ENCODE peak calls at places on chromosomes 12 and 14, in five cellular contexts. D is hypothalamus, W is caudate nucleus, X is heart left ventricle, T is NCI-H524. G is an unnamed sample.

GRCh38 chr12:41497362-41497761 is 309.2 kb downstream of the PDZRN4 start:
- DNase-seq in D (no peak), W (no peak), X (no peak), T (no peak), G (no peak)

GRCh38 chr14:63972323-63972932 is 119.6 kb downstream of the SYNE2 start:
- DNase-seq in D (no peak), W (no peak), X (no peak), T (no peak), G (no peak)

GRCh38 chr14:101552786-101553231 is 8.5 kb upstream of the DIO3 start:
- DNase-seq in D (no peak), W (no peak), X (no peak), T (no peak), G (no peak)

GRCh38 chr14:68027276-68027675 is 207.7 kb downstream of the RAD51B start:
- DNase-seq in D (no peak), W (no peak), X (no peak), T (no peak), G (no peak)

GRCh38 chr14:48568688-48569087 is 893.3 kb upstream of the MDGA2 start:
- DNase-seq in D (no peak), W (no peak), X (no peak), T (no peak), G (no peak)

GRCh38 chr14:33509927-33510535 is 440.8 kb downstream of the EGLN3 start:
- DNase-seq in D (no peak), W (no peak), X (no peak), T (no peak), G (no peak)

GRCh38 chr12:26648584-26648983 is 184.4 kb downstream of the ITPR2 start:
- DNase-seq in D (no peak), W (no peak), X (no peak), T (no peak), G (no peak)

GRCh38 chr14:33916663-33917565 is 34.0 kb downstream of the EGLN3 start:
- DNase-seq in D (no peak), W (no peak), X (peak; percentile 42), T (no peak), G (no peak)

GRCh38 chr12:81255456-81255855 is 177.6 kb downstream of the ACSS3 start:
- DNase-seq in D (no peak), W (no peak), X (no peak), T (no peak), G (no peak)

GRCh38 chr12:57724936-57725740 is 13.4 kb downstream of the AGAP2 start:
- DNase-seq in D (no peak), W (no peak), X (peak; percentile 7), T (no peak), G (no peak)

GRCh38 chr12:93197067-93197593 is 180.6 kb upstream of the NUDT4 start:
- DNase-seq in D (no peak), W (no peak), X (no peak), T (no peak), G (no peak)

GRCh38 chr12:105024926-105025325 is 38.8 kb downstream of the NOPCHAP1 start:
- DNase-seq in D (no peak), W (no peak), X (no peak), T (no peak), G (no peak)

GRCh38 chr14:77000340-77001235 is 27.9 kb downstream of the IRF2BPL start:
- DNase-seq in D (no peak), W (peak; percentile 9), X (peak; percentile 34), T (no peak), G (peak; percentile 52)

GRCh38 chr12:120247183-120247582 is 18.3 kb downstream of the PXN start:
- DNase-seq in D (no peak), W (no peak), X (no peak), T (no peak), G (no peak)

GRCh38 chr12:120373683-120374082 is 4.7 kb upstream of the MSI1 start:
- DNase-seq in D (no peak), W (no peak), X (no peak), T (no peak), G (no peak)

G was measured in B cell.